ENCODE peak calls at places on chromosomes 5 and 9, in six cellular contexts. W, N, M, Z, S and G are unnamed samples.

GRCh38 chr9:114281421-114282103 is 41.3 kb upstream of the ORM1 start:
- DNase-seq in M (no peak), Z (no peak), S (peak), W (peak), N (peak), G (no peak)

GRCh38 chr9:33431420-33431819 is 16.0 kb downstream of the AQP3 start:
- DNase-seq in W (no peak), S (no peak), Z (no peak), N (no peak), M (no peak), G (no peak)

GRCh38 chr9:130029223-130029583 is 13.8 kb downstream of the FNBP1 start:
- DNase-seq in M (no peak), W (no peak), S (no peak), N (peak), Z (no peak), G (no peak)

GRCh38 chr9:109745335-109746283 is 34.4 kb upstream of the PALM2AKAP2 start:
- DNase-seq in W (peak), S (no peak), M (no peak), N (peak), Z (peak), G (no peak)

GRCh38 chr9:114551750-114552685 is 35.6 kb upstream of the ATP6V1G1 start:
- DNase-seq in S (no peak), N (peak), W (peak), Z (no peak), M (no peak), G (no peak)

GRCh38 chr5:139164020-139164419 is 34.1 kb downstream of the SIL1 start:
- DNase-seq in S (no peak), M (no peak), W (no peak), Z (no peak), N (no peak), G (no peak)

GRCh38 chr5:56159521-56159947 is 73.6 kb downstream of the ANKRD55 start:
- DNase-seq in W (no peak), S (no peak), M (no peak), N (no peak), Z (no peak), G (no peak)

GRCh38 chr5:73100109-73100508 is 20.3 kb upstream of the TMEM171 start:
- DNase-seq in S (no peak), N (no peak), Z (no peak), W (no peak), M (no peak), G (no peak)

GRCh38 chr5:40484495-40484894 is 195.2 kb upstream of the PTGER4 start:
- DNase-seq in M (no peak), W (no peak), S (no peak), Z (no peak), N (no peak), G (no peak)

GRCh38 chr5:146825033-146825432 is 53.5 kb downstream of the PPP2R2B start:
- DNase-seq in S (no peak), Z (peak), M (no peak), W (peak), N (no peak), G (no peak)

GRCh38 chr5:78597068-78597857 is 51.3 kb downstream of the LHFPL2 start:
- DNase-seq in W (peak), Z (no peak), S (no peak), M (no peak), N (no peak), G (no peak)

GRCh38 chr5:130580264-130580663 is 584.8 kb downstream of the HINT1 start:
- DNase-seq in W (no peak), S (no peak), Z (no peak), N (no peak), M (no peak), G (no peak)

GRCh38 chr9:37801287-37801850 is 772 bp downstream of the DCAF10 start:
- DNase-seq in M (no peak), Z (no peak), S (peak), W (peak), N (no peak), G (no peak)

GRCh38 chr5:1030801-1031271 is 22.2 kb downstream of the NKD2 start:
- DNase-seq in Z (no peak), W (no peak), S (peak), N (no peak), M (no peak), G (no peak)

GRCh38 chr9:68951879-68952659 is 61.8 kb downstream of the PRKACG start:
- DNase-seq in Z (no peak), W (no peak), M (no peak), S (no peak), N (no peak), G (no peak)

GRCh38 chr9:93182572-93182971 is 1.4 kb upstream of the WNK2 start:
- DNase-seq in S (no peak), W (no peak), M (no peak), N (no peak), Z (no peak), G (no peak)

GRCh38 chr9:96344458-96345180 is 38.9 kb downstream of the SLC35D2 start:
- DNase-seq in M (no peak), Z (peak), S (no peak), N (peak), W (peak), G (no peak)

GRCh38 chr9:137694962-137695875 is 76.4 kb downstream of the EHMT1 start:
- DNase-seq in M (no peak), Z (peak), S (no peak), N (peak), W (no peak), G (no peak)

GRCh38 chr5:32522429-32523143 is 62.8 kb upstream of the SUB1 start:
- DNase-seq in M (peak), S (peak), N (peak), Z (no peak), W (peak), G (no peak)

GRCh38 chr5:171595401-171595800 is 176.0 kb downstream of the FGF18 start:
- DNase-seq in Z (no peak), N (no peak), S (no peak), M (no peak), W (no peak), G (no peak)

GRCh38 chr9:116430849-116431248 is 256.3 kb upstream of the TRIM32 start:
- DNase-seq in N (no peak), M (no peak), S (no peak), Z (no peak), W (no peak), G (no peak)

GRCh38 chr9:127976498-127976897 is 4.3 kb downstream of the EEIG1 start:
- DNase-seq in W (no peak), Z (no peak), N (peak), S (peak), M (peak), G (no peak)

GRCh38 chr5:142641681-142642080 is 44.2 kb downstream of the FGF1 start:
- DNase-seq in W (peak), N (no peak), S (no peak), Z (no peak), M (no peak), G (no peak)

GRCh38 chr5:149646564-149646963 is 65.3 kb downstream of the ARHGEF37 start:
- DNase-seq in N (no peak), M (peak), Z (no peak), S (peak), W (peak), G (no peak)

GRCh38 chr5:135243194-135244191 is 155.5 kb downstream of the MACROH2A1 start:
- DNase-seq in M (no peak), S (no peak), N (peak), W (no peak), Z (no peak), G (no peak)

GRCh38 chr5:2898661-2899060 is 147.2 kb upstream of the IRX2 start:
- DNase-seq in N (no peak), Z (no peak), M (no peak), W (no peak), S (no peak), G (no peak)

GRCh38 chr9:135971106-135971766 is 10.1 kb upstream of the UBAC1 start:
- DNase-seq in N (no peak), Z (no peak), W (peak), S (no peak), M (no peak), G (no peak)

GRCh38 chr5:57764479-57765089 is 282.0 kb upstream of the ACTBL2 start:
- DNase-seq in Z (no peak), M (no peak), N (no peak), W (no peak), S (no peak), G (no peak)

GRCh38 chr5:103901885-103902284 is 339.3 kb upstream of the NUDT12 start:
- DNase-seq in N (no peak), M (no peak), W (no peak), S (no peak), Z (no peak), G (no peak)

GRCh38 chr5:1670342-1670741 is 129.3 kb downstream of the MRPL36 start:
- DNase-seq in Z (no peak), W (peak), M (no peak), S (no peak), N (no peak), G (no peak)

GRCh38 chr9:137978262-137978714 is 100.7 kb downstream of the CACNA1B start:
- DNase-seq in S (no peak), M (no peak), Z (no peak), N (no peak), W (no peak), G (no peak)

DNA sequence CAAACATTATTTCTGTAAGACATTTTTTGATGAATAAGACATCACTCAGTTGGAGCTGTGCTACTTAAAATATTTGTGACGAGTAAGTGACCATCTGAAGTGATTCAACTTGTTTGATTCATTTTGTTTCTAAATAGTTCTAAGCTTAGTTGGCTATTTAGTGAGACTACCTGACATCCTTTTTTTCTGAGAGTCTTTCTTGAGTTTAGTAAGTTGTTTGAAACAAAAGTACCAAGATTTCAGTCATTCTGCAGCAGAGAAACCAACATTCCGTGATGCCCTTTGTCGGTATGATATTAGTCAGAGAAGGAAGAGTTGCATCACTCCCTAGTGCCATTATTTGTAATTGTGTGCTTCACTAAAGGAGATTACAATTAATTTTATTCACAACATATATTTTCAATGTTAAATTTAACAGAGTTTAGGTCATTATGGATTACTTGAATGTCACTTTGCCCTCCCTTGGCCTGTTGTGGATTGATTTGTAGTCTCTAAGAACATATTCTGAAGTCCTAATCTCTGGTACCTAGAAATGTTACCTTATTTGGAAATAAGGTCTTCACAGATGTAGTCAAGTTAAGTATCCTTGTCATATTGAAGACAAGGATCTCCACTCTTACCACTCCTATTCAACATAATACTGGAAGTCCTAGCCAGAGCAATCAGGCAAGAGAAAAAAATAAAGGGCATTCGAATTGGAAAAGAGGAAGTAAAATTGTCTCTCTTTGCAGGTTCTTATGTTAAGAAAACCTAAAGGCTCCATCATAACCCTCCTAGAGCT is 212.2 kb downstream of the PCSK1 start:
- DNase-seq in Z (no peak), S (no peak), M (no peak), N (no peak), W (peak), G (peak)
- H3K4me3 ChIP-seq in Z (no peak), S (no peak), M (no peak), N (no peak), W (no peak), G (no peak)

GRCh38 chr5:173035904-173036707 is 20.0 kb upstream of the CREBRF start:
- DNase-seq in Z (no peak), N (no peak), M (no peak), S (no peak), W (no peak), G (peak)
- H3K4me3 ChIP-seq in Z (no peak), N (no peak), M (peak), S (peak), W (no peak), G (peak)

GRCh38 chr5:8831854-8832253 is 714.0 kb downstream of the SEMA5A start:
- DNase-seq in W (peak), N (no peak), S (no peak), M (no peak), Z (no peak), G (no peak)
- H3K4me3 ChIP-seq in W (no peak), N (no peak), S (no peak), M (no peak), Z (no peak), G (no peak)

GRCh38 chr5:81301221-81302015 is at the start of gene ZCCHC9:
- DNase-seq in Z (peak), N (peak), W (peak), M (peak), S (peak), G (peak)

GRCh38 chr5:81305783-81306182 is 4.4 kb downstream of the ZCCHC9 start:
- DNase-seq in S (no peak), W (no peak), Z (no peak), M (no peak), N (no peak), G (no peak)

GRCh38 chr5:81297531-81297930 is 3.9 kb upstream of the ZCCHC9 start:
- DNase-seq in S (no peak), Z (no peak), M (no peak), W (no peak), N (no peak), G (no peak)

GRCh38 chr5:81303563-81303962 is 2.2 kb downstream of the ZCCHC9 start:
- DNase-seq in N (no peak), M (no peak), S (no peak), W (peak), Z (no peak), G (no peak)

DNA sequence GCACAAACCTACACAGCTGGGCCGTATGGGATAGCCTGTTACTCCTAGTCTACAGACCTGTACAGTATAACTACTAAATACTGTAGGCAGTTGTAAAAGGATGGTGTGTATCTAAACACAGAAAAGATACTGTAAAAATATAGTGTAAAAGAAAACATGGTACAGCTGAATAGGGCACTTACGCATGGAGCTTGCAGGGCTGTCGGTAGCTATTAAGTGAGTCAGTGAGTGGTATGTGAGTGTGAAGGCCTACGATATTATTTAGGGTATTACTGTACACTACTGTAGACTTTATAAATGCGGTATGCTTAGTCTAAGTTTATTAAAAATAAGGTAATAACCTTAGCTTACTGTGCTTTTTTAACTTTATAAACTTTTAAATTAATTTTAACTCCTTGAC is 1.2 kb downstream of the ZCCHC9 start:
- DNase-seq in M (no peak), W (peak), N (no peak), Z (no peak), S (no peak), G (no peak)
- H3K4me3 ChIP-seq in M (peak), W (peak), N (no peak), Z (peak), S (peak), G (peak)

DNA sequence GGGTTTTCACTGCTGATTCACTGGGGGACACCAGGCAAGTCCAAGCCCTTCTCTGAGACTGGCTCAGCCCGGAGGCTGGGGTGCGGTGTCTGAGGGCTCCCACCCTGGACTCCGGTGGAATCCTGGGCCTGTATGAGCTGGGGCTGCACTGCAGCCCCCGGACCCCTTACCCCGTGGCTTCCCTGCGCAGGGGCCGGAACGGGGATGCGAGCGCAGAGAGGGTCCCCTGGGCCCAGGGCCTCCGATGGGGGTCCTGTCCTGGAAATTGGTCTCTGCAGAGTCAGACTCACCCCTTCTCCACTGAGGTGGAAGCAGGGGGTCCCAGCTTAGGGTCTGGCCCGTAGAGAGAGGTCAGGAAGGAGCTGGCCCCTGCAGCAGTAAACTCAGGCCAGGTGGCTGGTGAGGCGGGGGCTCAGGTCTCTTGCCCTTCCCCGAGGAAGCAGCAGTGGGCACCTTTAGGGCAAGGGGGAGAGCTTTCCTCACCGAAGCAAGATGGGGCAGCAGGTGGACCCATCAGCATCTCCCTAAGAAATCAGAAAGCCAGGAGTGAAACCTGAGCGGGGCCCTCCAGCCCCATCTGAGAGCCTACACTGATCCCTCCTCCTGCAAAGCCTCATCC is 1.6 kb upstream of the VAV2 start:
- DNase-seq in S (no peak), M (no peak), W (no peak), Z (no peak), N (no peak), G (no peak)
- H3K4me3 ChIP-seq in S (peak), M (peak), W (peak), Z (peak), N (peak), G (peak)

DNA sequence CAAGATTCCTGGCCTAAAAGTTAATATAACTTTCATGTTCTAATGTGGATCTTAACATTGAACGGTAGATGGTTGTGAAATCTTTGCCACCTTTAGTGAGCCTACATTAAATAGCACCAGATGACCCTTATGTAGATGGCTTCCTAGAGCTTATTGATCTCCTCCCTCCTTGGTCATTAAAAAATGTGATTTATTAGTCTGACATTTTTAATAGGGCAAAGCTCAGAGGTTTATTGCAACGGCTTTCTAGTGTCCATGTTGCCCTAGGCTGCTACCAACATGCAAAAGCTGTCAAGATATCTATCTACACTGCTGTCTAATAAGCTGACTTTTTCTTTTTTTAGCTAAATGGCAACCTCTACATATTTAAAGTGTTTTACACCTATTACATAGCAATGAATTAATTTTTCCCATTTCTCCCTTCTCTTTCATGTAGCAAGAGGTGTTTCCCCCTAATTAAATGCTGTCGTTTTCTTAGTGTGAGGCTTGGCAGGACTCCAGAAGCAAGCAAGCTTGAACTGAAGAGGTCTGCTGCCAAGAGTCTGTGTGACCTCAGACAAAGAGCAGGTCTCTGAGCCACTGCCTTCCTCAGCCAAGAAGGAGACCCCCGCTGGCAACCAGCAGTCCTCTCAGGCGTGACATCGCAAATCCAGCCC is 79.5 kb downstream of the GAS1 start:
- DNase-seq in M (no peak), W (no peak), Z (no peak), N (no peak), S (no peak), G (no peak)
- H3K4me3 ChIP-seq in M (no peak), W (no peak), Z (no peak), N (no peak), S (no peak), G (no peak)

GRCh38 chr9:72951043-72951442 is 1.8 kb downstream of the ALDH1A1 start:
- DNase-seq in W (no peak), S (no peak), M (no peak), Z (no peak), N (no peak), G (no peak)

GRCh38 chr9:72949918-72950325 is 2.9 kb downstream of the ALDH1A1 start:
- DNase-seq in N (no peak), Z (no peak), S (no peak), M (no peak), W (no peak), G (no peak)

GRCh38 chr9:72947987-72948465 is 4.8 kb downstream of the ALDH1A1 start:
- DNase-seq in M (no peak), W (no peak), N (no peak), Z (no peak), S (no peak), G (no peak)

GRCh38 chr9:72946821-72947220 is 6.0 kb downstream of the ALDH1A1 start:
- DNase-seq in S (no peak), M (no peak), W (no peak), Z (no peak), N (no peak), G (no peak)

GRCh38 chr9:72948906-72949582 is 3.8 kb downstream of the ALDH1A1 start:
- DNase-seq in M (no peak), Z (no peak), N (no peak), W (no peak), S (no peak), G (no peak)
- H3K4me3 ChIP-seq in M (no peak), Z (no peak), N (peak), W (no peak), S (no peak), G (no peak)

GRCh38 chr9:88534456-88535225 is at the start of gene NXNL2:
- DNase-seq in W (peak), N (no peak), M (no peak), S (no peak), Z (peak), G (no peak)

GRCh38 chr9:88535226-88535931 is 401 bp downstream of the NXNL2 start:
- DNase-seq in N (no peak), S (no peak), W (no peak), M (no peak), Z (no peak), G (no peak)

GRCh38 chr9:88536951-88537742 is 2.2 kb downstream of the NXNL2 start:
- DNase-seq in M (no peak), S (no peak), Z (no peak), N (no peak), W (no peak), G (no peak)

GRCh38 chr9:88537743-88538055 is 2.7 kb downstream of the NXNL2 start:
- DNase-seq in N (peak), M (no peak), Z (peak), S (no peak), W (peak), G (no peak)

DNA sequence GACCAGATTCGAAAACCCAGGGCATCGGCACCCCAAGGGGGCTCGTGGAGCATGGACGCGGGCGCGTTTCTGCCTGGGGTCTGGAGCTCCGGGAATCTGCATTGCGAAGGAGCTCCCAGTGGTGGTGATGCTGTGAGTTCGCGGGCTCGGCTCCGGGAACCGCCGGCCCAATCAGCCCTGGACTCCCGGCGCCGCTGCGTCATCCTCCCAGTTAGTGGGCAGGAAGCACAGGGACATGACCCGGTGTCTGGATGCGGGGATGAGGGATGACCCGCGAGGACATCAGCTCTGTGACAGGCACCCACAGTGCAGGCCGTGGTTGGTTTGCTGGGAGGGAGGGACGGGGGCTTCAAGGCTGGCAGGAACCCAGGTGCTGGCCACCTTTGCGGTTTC is 950 bp downstream of the NXNL2 start:
- DNase-seq in W (peak), N (no peak), M (no peak), Z (no peak), S (no peak), G (no peak)
- H3K4me3 ChIP-seq in W (peak), N (no peak), M (peak), Z (no peak), S (peak), G (no peak)